ENCODE peak calls at places on chromosome 2, in ten cellular contexts. Q, G, X, L, H, E, R, M, Z and Y are unnamed samples. For H3K4me1, the result is how much of the 10 kb centered on the place peaks cover.

GRCh38 chr2:216678813-216679657 is 16.3 kb downstream of the IGFBP5 start:
- DNase-seq in Q (no peak), G (no peak), X (no peak), L (no peak), H (no peak), E (no peak), R (no peak), M (no peak), Z (no peak), Y (no peak)

GRCh38 chr2:10254373-10255188 is 48.1 kb upstream of the HPCAL1 start:
- DNase-seq in Q (no peak), G (peak), X (no peak), L (no peak), H (peak), E (no peak), R (no peak), M (peak), Z (no peak), Y (peak)

GRCh38 chr2:42064417-42064942 is 16.7 kb downstream of the PKDCC start:
- DNase-seq in Q (no peak), G (peak), X (no peak), L (peak), H (no peak), E (no peak), R (no peak), M (no peak), Z (peak), Y (no peak)

GRCh38 chr2:64735504-64735903 is 81.8 kb upstream of the SERTAD2 start:
- DNase-seq in Q (no peak), G (no peak), X (no peak), L (no peak), H (no peak), E (no peak), R (no peak), M (no peak), Z (no peak), Y (no peak)

GRCh38 chr2:229098810-229099209 is 172.3 kb downstream of the PID1 start:
- DNase-seq in Q (no peak), G (no peak), X (no peak), L (no peak), H (no peak), E (no peak), R (no peak), M (no peak), Z (no peak), Y (no peak)

GRCh38 chr2:156649596-156649995 is 213.4 kb downstream of the GPD2 start:
- DNase-seq in Q (peak), G (no peak), X (peak), L (peak), H (no peak), E (no peak), R (no peak), M (no peak), Z (no peak), Y (no peak)

GRCh38 chr2:6401301-6401700 is 464.4 kb downstream of the CMPK2 start:
- DNase-seq in Q (no peak), G (peak), X (no peak), L (no peak), H (no peak), E (no peak), R (no peak), M (no peak), Z (no peak), Y (no peak)

GRCh38 chr2:181813963-181814565 is 77.5 kb upstream of the ITPRID2 start:
- DNase-seq in Q (peak), G (peak), X (no peak), L (peak), H (no peak), E (no peak), R (no peak), M (no peak), Z (peak), Y (no peak)

GRCh38 chr2:30267161-30267568 is 35.8 kb downstream of the LBH start:
- DNase-seq in Q (no peak), G (no peak), X (no peak), L (no peak), H (no peak), E (no peak), R (no peak), M (no peak), Z (peak), Y (no peak)

GRCh38 chr2:218811382-218811781 is 20.2 kb downstream of the PRKAG3 start:
- DNase-seq in Q (no peak), G (peak), X (no peak), L (peak), H (no peak), E (no peak), R (no peak), M (no peak), Z (no peak), Y (no peak)

GRCh38 chr2:70089220-70089945 is 2.1 kb downstream of the PCBP1 start:
- DNase-seq in Q (peak), G (no peak), X (peak), L (peak), H (peak), E (no peak), R (peak), M (peak), Z (no peak), Y (peak)

GRCh38 chr2:144472911-144473310 is 47.0 kb downstream of the ZEB2 start:
- DNase-seq in Q (no peak), G (no peak), X (no peak), L (no peak), H (no peak), E (no peak), R (no peak), M (no peak), Z (no peak), Y (no peak)

GRCh38 chr2:53519925-53520629 is 247.5 kb upstream of the CHAC2 start:
- DNase-seq in Q (peak), G (peak), X (no peak), L (no peak), H (no peak), E (no peak), R (no peak), M (no peak), Z (no peak), Y (no peak)

GRCh38 chr2:159795781-159796667 is 2.0 kb downstream of the CD302 start:
- DNase-seq in Q (no peak), G (no peak), X (no peak), L (no peak), H (no peak), E (no peak), R (no peak), M (no peak), Z (no peak), Y (no peak)

GRCh38 chr2:176132397-176133086 is 3.0 kb downstream of the HOXD8 start:
- DNase-seq in Q (no peak), G (peak), X (no peak), L (no peak), H (no peak), E (no peak), R (no peak), M (no peak), Z (no peak), Y (no peak)
- H3K4me3 ChIP-seq in Q (no peak), G (peak), X (peak), L (no peak), H (no peak), E (peak), R (peak), M (peak), Z (peak), Y (no peak)

GRCh38 chr2:149573760-149574159 is 13.8 kb downstream of the MMADHC start:
- DNase-seq in Q (no peak), G (peak), X (no peak), L (peak), H (no peak), E (no peak), R (no peak), M (no peak), Z (no peak), Y (no peak)
- TF ChIP-seq CTCF in Q (peak), G (peak), X (no peak), L (peak), H (peak), E (peak), R (peak), M (peak), Z (peak), Y (no peak)

DNA sequence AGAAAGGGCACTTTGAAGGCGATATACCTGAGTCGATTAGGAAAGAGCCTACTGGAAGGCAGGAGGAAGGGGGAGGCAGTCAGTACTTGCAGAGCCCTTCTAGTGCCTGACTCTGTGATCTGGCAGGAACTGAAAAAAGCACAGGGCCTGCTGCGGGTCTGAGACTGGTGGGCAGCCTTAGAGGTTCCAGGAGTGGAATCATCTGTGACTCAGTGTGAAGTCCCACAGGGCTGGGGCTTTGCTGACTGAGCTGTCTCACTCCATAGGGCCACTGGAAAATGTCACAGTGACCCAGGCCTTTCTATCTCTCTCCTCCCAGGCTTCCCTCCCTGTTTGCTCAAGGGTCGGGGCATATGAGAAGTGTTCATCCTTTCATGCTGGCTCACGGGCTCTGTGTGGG is 47.1 kb upstream of the ZFP36L2 start:
- DNase-seq in Q (no peak), G (peak), X (no peak), L (peak), H (no peak), E (no peak), R (no peak), M (peak), Z (no peak), Y (no peak)
- H3K4me1 ChIP-seq in Q (under half), G (under half), X (under half), L (under half), H (under half), E (under half), R (under half), M (half or more), Z (under half), Y (under half)

GRCh38 chr2:237277151-237277550 is 136.8 kb downstream of the COL6A3 start:
- DNase-seq in Q (no peak), G (no peak), X (no peak), L (no peak), H (no peak), E (no peak), R (no peak), M (no peak), Z (no peak), Y (no peak)

GRCh38 chr2:237279012-237279768 is 134.8 kb downstream of the COL6A3 start:
- DNase-seq in Q (no peak), G (peak), X (no peak), L (no peak), H (no peak), E (no peak), R (no peak), M (no peak), Z (no peak), Y (no peak)

GRCh38 chr2:237280937-237281336 is 133.0 kb downstream of the COL6A3 start:
- DNase-seq in Q (no peak), G (peak), X (no peak), L (no peak), H (no peak), E (no peak), R (no peak), M (no peak), Z (no peak), Y (no peak)

GRCh38 chr2:237280235-237280634 is 133.7 kb downstream of the COL6A3 start:
- DNase-seq in Q (no peak), G (peak), X (no peak), L (peak), H (no peak), E (no peak), R (no peak), M (peak), Z (no peak), Y (no peak)

DNA sequence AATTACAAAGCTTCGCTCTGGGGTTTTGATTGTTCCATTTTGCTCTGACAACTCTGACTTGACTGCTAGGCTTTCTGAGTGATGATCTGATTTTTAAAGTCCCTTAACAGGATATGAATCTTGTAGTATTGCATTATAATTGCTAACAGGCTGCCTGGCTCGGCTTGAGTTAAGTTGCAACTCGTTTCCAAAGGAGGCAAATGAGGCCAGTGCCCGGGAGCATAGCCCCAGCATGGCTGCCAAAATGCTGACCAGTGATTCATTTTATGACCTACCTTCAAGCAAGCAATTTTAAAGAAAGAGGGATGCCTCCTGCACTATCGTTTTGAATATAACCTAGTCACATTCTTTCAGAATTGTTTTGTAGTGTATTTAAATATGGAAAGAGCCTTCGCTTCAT is 135.4 kb downstream of the COL6A3 start:
- DNase-seq in Q (peak), G (peak), X (no peak), L (peak), H (no peak), E (no peak), R (no peak), M (peak), Z (peak), Y (no peak)
- H3K4me3 ChIP-seq in Q (no peak), G (no peak), X (peak), L (no peak), H (no peak), E (no peak), R (no peak), M (peak), Z (no peak), Y (no peak)

GRCh38 chr2:164913640-164914346 is 41.5 kb downstream of the SLC38A11 start:
- DNase-seq in Q (peak), G (peak), X (no peak), L (peak), H (no peak), E (no peak), R (peak), M (no peak), Z (no peak), Y (no peak)
- TF ChIP-seq CTCF in Q (peak), G (peak), X (peak), L (peak), H (peak), E (peak), R (peak), M (peak), Z (peak), Y (no peak)

GRCh38 chr2:236550701-236551465 is 18.7 kb upstream of the ACKR3 start:
- DNase-seq in Q (no peak), G (no peak), X (no peak), L (no peak), H (no peak), E (no peak), R (peak), M (no peak), Z (no peak), Y (no peak)

GRCh38 chr2:236547725-236548124 is 21.9 kb upstream of the ACKR3 start:
- DNase-seq in Q (no peak), G (no peak), X (no peak), L (no peak), H (no peak), E (no peak), R (no peak), M (no peak), Z (no peak), Y (no peak)

GRCh38 chr2:236550298-236550697 is 19.3 kb upstream of the ACKR3 start:
- DNase-seq in Q (no peak), G (no peak), X (no peak), L (no peak), H (no peak), E (no peak), R (no peak), M (no peak), Z (no peak), Y (no peak)

GRCh38 chr2:236548179-236548918 is 21.3 kb upstream of the ACKR3 start:
- DNase-seq in Q (no peak), G (no peak), X (no peak), L (peak), H (no peak), E (no peak), R (no peak), M (no peak), Z (no peak), Y (no peak)

DNA sequence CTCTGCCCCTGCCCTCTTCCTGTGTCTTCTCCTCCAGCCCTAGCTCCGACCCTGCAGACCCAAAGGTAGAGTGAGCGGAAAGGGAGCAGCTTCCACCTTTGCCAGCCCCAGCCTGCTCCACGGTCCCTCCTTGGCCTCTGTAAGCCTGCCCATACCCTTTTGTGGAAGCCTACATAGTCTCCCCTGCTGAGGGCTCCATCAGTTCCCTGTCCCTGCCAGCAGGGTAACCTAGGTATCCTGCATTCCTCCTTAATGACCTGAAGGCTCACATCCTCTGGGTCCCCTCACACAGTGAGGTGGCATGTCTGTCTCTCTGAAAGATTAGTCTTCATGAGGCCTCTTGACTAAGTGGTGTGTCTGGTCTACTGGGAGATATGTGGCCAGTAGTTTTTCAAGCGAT is 20.5 kb upstream of the ACKR3 start:
- DNase-seq in Q (no peak), G (no peak), X (no peak), L (no peak), H (no peak), E (no peak), R (no peak), M (no peak), Z (no peak), Y (no peak)
- H3K4me1 ChIP-seq in Q (under half), G (under half), X (under half), L (under half), H (under half), E (under half), R (half or more), M (under half), Z (under half), Y (under half)